ENCODE peak calls at places on chromosomes 1 and 21, in eight cellular contexts. F is endothelial cell; O is CD8-positive, alpha-beta memory T cell; B is mucosa of gallbladder; A is GM13977; N is stomach; V is left cardiac atrium; R is amygdala. Y is an unnamed sample.

GRCh38 chr1:228783415-228784045 is 48.3 kb downstream of the RHOU start:
- DNase-seq in N (no peak), A (no peak), V (no peak), O (no peak), R (no peak), F (no peak), B (no peak), Y (no peak)

GRCh38 chr1:37634554-37635308 is at the start of gene RSPO1:
- DNase-seq in N (no peak), O (no peak), B (no peak), F (peak), R (no peak), V (peak), A (peak), Y (no peak)

GRCh38 chr1:211653329-211653728 is 22.1 kb downstream of the NEK2 start:
- DNase-seq in R (no peak), F (no peak), O (no peak), A (no peak), N (no peak), B (no peak), V (no peak), Y (no peak)

GRCh38 chr1:209595032-209595431 is 11.5 kb downstream of the CAMK1G start:
- DNase-seq in O (no peak), N (no peak), F (no peak), V (no peak), A (no peak), R (no peak), B (no peak), Y (no peak)

GRCh38 chr1:42456754-42457089 is 379 bp downstream of the PPCS start:
- DNase-seq in O (no peak), V (peak), F (no peak), R (no peak), N (peak), A (peak), B (peak), Y (peak)

GRCh38 chr1:35702540-35702939 is 16.1 kb downstream of the C1orf216 start:
- DNase-seq in V (no peak), R (no peak), O (no peak), N (no peak), A (no peak), B (no peak), F (no peak), Y (no peak)

GRCh38 chr1:180854456-180854855 is 58.2 kb upstream of the KIAA1614 start:
- DNase-seq in N (no peak), V (no peak), A (no peak), B (no peak), R (no peak), O (no peak), F (peak), Y (no peak)

GRCh38 chr1:179441456-179441855 is 75.7 kb downstream of the AXDND1 start:
- DNase-seq in B (peak), N (no peak), A (no peak), O (no peak), F (no peak), R (no peak), V (no peak), Y (no peak)

GRCh38 chr1:9233241-9233941 is 1.2 kb upstream of the H6PD start:
- DNase-seq in B (peak), O (no peak), A (no peak), F (no peak), V (peak), N (peak), R (no peak), Y (no peak)

GRCh38 chr1:149849947-149850360 is 49.4 kb upstream of the BOLA1 start:
- DNase-seq in O (no peak), N (no peak), B (no peak), R (no peak), F (peak), A (no peak), V (no peak), Y (peak)

GRCh38 chr1:221274373-221274772 is 395.1 kb downstream of the HLX start:
- DNase-seq in A (no peak), V (no peak), N (no peak), F (no peak), R (no peak), B (no peak), O (no peak), Y (no peak)

GRCh38 chr1:110674337-110675059 is at the start of gene KCNA3:
- DNase-seq in N (peak), O (peak), F (peak), B (no peak), A (peak), V (peak), R (no peak), Y (peak)

GRCh38 chr1:43267291-43267805 is 2.4 kb upstream of the TMEM125 start:
- DNase-seq in A (no peak), O (no peak), R (no peak), F (no peak), B (no peak), V (no peak), N (peak), Y (no peak)

GRCh38 chr1:109198745-109199144 is 15.0 kb upstream of the SARS1 start:
- DNase-seq in B (no peak), F (no peak), A (no peak), R (no peak), N (no peak), O (no peak), V (no peak), Y (no peak)

GRCh38 chr1:97093742-97094141 is 372.2 kb downstream of the PTBP2 start:
- DNase-seq in O (no peak), N (no peak), R (no peak), F (no peak), B (no peak), A (no peak), V (no peak), Y (no peak)

GRCh38 chr1:231442735-231443134 is 20.6 kb upstream of the EGLN1 start:
- DNase-seq in N (no peak), R (no peak), B (no peak), V (no peak), F (no peak), O (no peak), A (no peak), Y (no peak)

GRCh38 chr1:223504741-223505140 is 111.5 kb downstream of the CCDC185 start:
- DNase-seq in B (peak), O (no peak), R (no peak), N (peak), V (no peak), A (no peak), F (no peak), Y (no peak)

GRCh38 chr1:243508964-243509363 is 253.1 kb downstream of the SDCCAG8 start:
- DNase-seq in F (no peak), O (no peak), V (no peak), R (no peak), N (no peak), B (no peak), A (no peak), Y (no peak)

GRCh38 chr1:112711672-112712071 is 3.5 kb downstream of the PPM1J start:
- DNase-seq in A (no peak), F (no peak), N (no peak), O (no peak), R (no peak), B (no peak), V (no peak), Y (no peak)

GRCh38 chr21:19998450-19998849 is 999.8 kb upstream of the NCAM2 start:
- DNase-seq in B (no peak), N (no peak), R (no peak), O (no peak), A (no peak), V (no peak), F (no peak), Y (no peak)

GRCh38 chr1:169102567-169102966 is 3.9 kb upstream of the ATP1B1 start:
- DNase-seq in V (peak), R (peak), N (no peak), A (no peak), F (no peak), B (no peak), O (no peak), Y (no peak)

GRCh38 chr1:41664861-41665640 is 180.6 kb upstream of the EDN2 start:
- DNase-seq in O (no peak), F (no peak), A (no peak), R (no peak), N (no peak), B (no peak), V (no peak), Y (no peak)

GRCh38 chr1:173202430-173203145 is 4.5 kb downstream of the TNFSF4 start:
- DNase-seq in N (no peak), O (no peak), A (no peak), V (no peak), F (peak), R (peak), B (peak), Y (peak)